ENCODE peak calls at places on chromosomes 6 and 20, in eight cellular contexts. Z is body of pancreas; A is PC-3; V is breast epithelium; C is A549; F is colonic mucosa; P is CD8-positive, alpha-beta T cell; I is heart right ventricle. U is an unnamed sample. For H3K9me3 and H3K4me1, the result is how much of the 10 kb centered on the place peaks cover.

GRCh38 chr6:149566372-149567193 is at the start of gene GINM1:
- DNase-seq in I (peak), Z (peak), C (peak), A (peak), F (peak), P (peak), V (peak), U (peak)

GRCh38 chr6:51289041-51289440 is 470.4 kb downstream of the TFAP2B start:
- DNase-seq in A (peak), I (no peak), F (no peak), Z (no peak), V (no peak), P (no peak), C (no peak), U (no peak)

GRCh38 chr20:44651507-44652373 is at the start of gene ADA:
- DNase-seq in P (peak), Z (peak), V (no peak), A (peak), C (peak), I (peak), F (peak), U (peak)

GRCh38 chr6:5778317-5778857 is 228.3 kb downstream of the NRN1 start:
- DNase-seq in P (no peak), I (no peak), V (no peak), F (no peak), A (no peak), Z (no peak), C (no peak), U (no peak)

GRCh38 chr6:20698675-20699074 is 164.4 kb downstream of the CDKAL1 start:
- DNase-seq in F (no peak), P (no peak), I (no peak), V (no peak), Z (no peak), C (no peak), A (no peak), U (no peak)

GRCh38 chr20:4713401-4713800 is 8.3 kb upstream of the PRND start:
- DNase-seq in A (peak), Z (no peak), F (no peak), P (no peak), I (no peak), C (no peak), V (no peak), U (no peak)

GRCh38 chr6:5766260-5766659 is 240.5 kb downstream of the NRN1 start:
- DNase-seq in Z (no peak), V (no peak), A (no peak), I (no peak), F (no peak), P (no peak), C (no peak), U (no peak)

GRCh38 chr6:107128175-107128574 is 12.9 kb upstream of the BEND3 start:
- DNase-seq in I (no peak), F (no peak), C (no peak), V (no peak), A (no peak), Z (no peak), P (no peak), U (no peak)

GRCh38 chr6:6815732-6816131 is 227.2 kb downstream of the LY86 start:
- DNase-seq in V (no peak), I (no peak), F (no peak), Z (no peak), P (no peak), C (no peak), A (no peak), U (no peak)

GRCh38 chr6:113406051-113406695 is 451.0 kb upstream of the MARCKS start:
- DNase-seq in A (no peak), I (no peak), F (no peak), C (no peak), V (no peak), P (no peak), Z (no peak), U (no peak)

GRCh38 chr6:45965787-45966186 is 49.9 kb downstream of the CLIC5 start:
- DNase-seq in I (no peak), V (no peak), Z (no peak), C (no peak), F (no peak), P (no peak), A (peak), U (no peak)

GRCh38 chr6:19736066-19736465 is 101.1 kb upstream of the ID4 start:
- DNase-seq in I (no peak), C (no peak), F (no peak), P (no peak), A (no peak), Z (no peak), V (no peak), U (no peak)

GRCh38 chr6:149317656-149318571 is at the start of gene TAB2:
- DNase-seq in F (peak), P (peak), A (no peak), C (no peak), I (peak), V (peak), Z (peak), U (peak)

GRCh38 chr20:4138056-4138455 is 122.7 kb upstream of the RNF24 start:
- DNase-seq in C (no peak), V (no peak), Z (peak), I (no peak), A (peak), F (no peak), P (no peak), U (no peak)

GRCh38 chr20:62088258-62089127 is 22.8 kb upstream of the TAF4 start:
- DNase-seq in Z (no peak), I (no peak), C (peak), F (no peak), A (peak), V (no peak), P (no peak), U (peak)

GRCh38 chr20:24007758-24008157 is 19.2 kb upstream of the GGTLC1 start:
- DNase-seq in P (no peak), A (no peak), V (no peak), Z (no peak), F (no peak), C (no peak), I (no peak), U (no peak)

GRCh38 chr6:118748311-118749062 is 97.1 kb upstream of the CEP85L start:
- DNase-seq in V (no peak), C (no peak), F (no peak), I (peak), Z (peak), P (no peak), A (peak), U (no peak)

GRCh38 chr20:63378115-63378429 is 16.9 kb upstream of the CHRNA4 start:
- DNase-seq in P (no peak), I (no peak), A (no peak), V (no peak), C (no peak), F (no peak), Z (no peak), U (no peak)

GRCh38 chr6:156634971-156635371 is 142.2 kb upstream of the ARID1B start:
- DNase-seq in V (no peak), F (no peak), Z (peak), A (no peak), P (no peak), C (no peak), I (no peak), U (no peak)

GRCh38 chr6:159098636-159099106 is 53.9 kb upstream of the TAGAP start:
- DNase-seq in C (no peak), P (peak), F (peak), I (no peak), Z (no peak), V (peak), A (no peak), U (no peak)

GRCh38 chr6:54053893-54054391 is 57.3 kb upstream of the MLIP start:
- DNase-seq in I (peak), Z (no peak), V (no peak), C (no peak), A (peak), F (peak), P (no peak), U (peak)

GRCh38 chr6:12363651-12364381 is 73.7 kb downstream of the EDN1 start:
- DNase-seq in Z (peak), I (no peak), C (peak), A (no peak), P (no peak), F (peak), V (no peak), U (peak)

GRCh38 chr6:157528931-157529653 is 148.1 kb downstream of the ZDHHC14 start:
- DNase-seq in A (peak), F (no peak), Z (no peak), P (no peak), V (no peak), I (no peak), C (no peak), U (no peak)

GRCh38 chr6:149450679-149451360 is 34.0 kb downstream of the ZC3H12D start:
- DNase-seq in P (no peak), A (no peak), Z (peak), V (peak), C (no peak), F (peak), I (peak), U (peak)

GRCh38 chr6:37985355-37985754 is 165.8 kb downstream of the ZFAND3 start:
- DNase-seq in P (no peak), A (no peak), C (no peak), F (no peak), I (no peak), Z (no peak), V (no peak), U (no peak)

GRCh38 chr6:118187568-118188164 is 280.6 kb downstream of the SLC35F1 start:
- DNase-seq in C (no peak), I (no peak), Z (no peak), P (no peak), F (no peak), V (no peak), A (no peak), U (no peak)

DNA sequence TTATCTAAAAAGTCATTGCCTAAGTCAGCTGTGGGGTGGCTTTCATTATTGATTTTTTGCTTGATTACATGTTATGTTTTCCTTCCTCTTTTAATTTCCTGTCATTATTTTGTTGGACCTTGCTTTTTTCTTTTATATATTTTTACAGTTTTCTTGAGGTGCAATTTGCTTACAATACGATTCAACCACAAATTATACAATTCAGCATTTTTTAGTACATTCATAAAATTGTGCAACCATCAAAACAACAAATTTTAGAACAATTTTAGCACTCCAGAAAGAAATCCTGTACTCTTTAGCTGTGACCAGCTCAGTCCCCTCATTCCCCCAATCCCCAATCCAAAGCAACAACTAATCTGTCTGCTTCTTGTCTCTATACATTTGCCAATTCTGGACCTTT is 608.9 kb downstream of the C6orf118 start:
- DNase-seq in A (no peak), P (no peak), F (no peak), I (no peak), Z (no peak), V (no peak), C (no peak), U (no peak)
- H3K9me3 ChIP-seq in A (under half), P (under half), F (under half), I (under half), Z (under half), V (under half), C (under half), U (under half)

DNA sequence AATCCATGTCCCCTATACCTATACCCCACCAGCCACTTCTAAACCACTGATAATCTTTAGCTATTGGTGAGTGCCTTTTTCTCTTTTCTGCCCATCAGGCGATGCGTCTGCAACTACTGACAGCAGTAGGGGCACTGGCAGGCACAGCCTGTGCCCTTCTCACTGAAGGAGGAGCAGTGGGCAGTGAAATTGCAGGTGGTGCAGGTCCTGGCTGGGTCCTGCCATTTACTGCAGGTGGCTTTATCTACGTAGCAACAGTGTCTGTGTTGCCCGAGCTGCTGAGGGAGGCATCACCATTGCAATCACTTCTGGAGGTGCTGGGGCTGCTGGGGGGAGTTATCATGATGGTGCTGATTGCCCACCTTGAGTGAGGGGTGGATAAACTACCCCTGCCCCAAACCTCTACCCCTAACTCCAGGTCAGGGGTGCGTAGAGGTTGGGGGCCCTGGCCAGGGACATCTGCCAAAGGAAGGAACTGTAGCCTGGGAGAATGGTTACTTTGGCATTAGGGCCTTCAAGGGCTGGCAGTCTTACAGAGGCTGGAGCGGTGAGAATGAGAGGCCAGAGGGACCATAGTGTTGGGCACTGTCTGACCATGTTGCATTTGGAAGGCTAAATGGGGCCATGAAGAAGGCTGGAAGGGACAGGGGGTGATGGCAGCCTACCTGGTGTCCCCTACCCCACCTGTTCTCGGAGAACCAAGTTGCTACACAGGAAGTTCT is 851 bp upstream of the HSD17B8 start:
- DNase-seq in Z (no peak), V (no peak), C (no peak), A (no peak), I (no peak), P (no peak), F (no peak), U (no peak)
- H3K4me1 ChIP-seq in Z (half or more), V (under half), C (under half), A (under half), I (half or more), P (half or more), F (under half), U (half or more)

DNA sequence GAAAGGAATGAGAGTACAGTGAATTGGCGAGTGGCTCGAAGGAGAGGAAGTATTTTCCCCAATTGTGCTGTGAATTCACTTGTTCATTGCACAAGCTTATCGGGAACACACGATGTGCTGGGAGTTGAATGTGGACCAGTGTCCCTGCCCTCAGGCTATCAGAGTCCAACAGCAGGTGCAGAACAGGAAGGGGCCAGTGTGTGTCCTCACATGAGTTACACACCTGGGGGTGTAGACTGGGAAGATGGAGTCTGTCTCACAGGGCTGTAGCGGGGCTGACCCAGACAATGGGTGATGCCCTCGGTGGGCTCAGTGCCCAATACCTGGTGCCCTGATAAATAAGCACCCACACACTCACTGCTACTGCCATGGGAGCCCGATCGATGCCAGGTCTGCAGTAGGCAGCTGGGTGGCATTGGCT is 14.4 kb downstream of the DUSP22 start:
- DNase-seq in Z (no peak), A (no peak), P (no peak), C (no peak), V (no peak), F (no peak), I (no peak), U (no peak)
- H3K9me3 ChIP-seq in Z (under half), A (under half), P (under half), C (under half), V (under half), F (under half), I (under half), U (under half)

DNA sequence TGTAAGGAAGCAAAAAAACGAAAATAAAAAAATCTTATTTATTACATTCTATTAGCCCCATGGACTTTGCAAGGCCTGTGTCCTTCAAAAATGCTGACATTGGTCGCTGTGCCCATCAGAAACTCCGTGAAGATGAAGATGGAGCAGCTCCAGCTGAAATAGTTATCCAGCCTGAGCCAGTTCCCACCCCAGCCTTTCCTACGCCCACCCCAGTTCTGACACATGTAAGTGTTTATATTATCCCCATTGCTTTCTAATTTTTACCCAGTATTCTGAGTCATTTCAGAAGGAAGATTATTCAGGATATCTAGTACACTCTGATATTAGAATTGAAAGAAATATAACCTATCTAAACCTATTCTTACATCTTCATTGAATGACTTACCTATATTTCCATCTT is 217.7 kb downstream of the ARHGAP18 start:
- DNase-seq in F (no peak), I (no peak), Z (no peak), V (no peak), P (no peak), A (no peak), C (no peak), U (no peak)
- H3K4me1 ChIP-seq in F (under half), I (under half), Z (under half), V (under half), P (under half), A (half or more), C (under half), U (under half)

DNA sequence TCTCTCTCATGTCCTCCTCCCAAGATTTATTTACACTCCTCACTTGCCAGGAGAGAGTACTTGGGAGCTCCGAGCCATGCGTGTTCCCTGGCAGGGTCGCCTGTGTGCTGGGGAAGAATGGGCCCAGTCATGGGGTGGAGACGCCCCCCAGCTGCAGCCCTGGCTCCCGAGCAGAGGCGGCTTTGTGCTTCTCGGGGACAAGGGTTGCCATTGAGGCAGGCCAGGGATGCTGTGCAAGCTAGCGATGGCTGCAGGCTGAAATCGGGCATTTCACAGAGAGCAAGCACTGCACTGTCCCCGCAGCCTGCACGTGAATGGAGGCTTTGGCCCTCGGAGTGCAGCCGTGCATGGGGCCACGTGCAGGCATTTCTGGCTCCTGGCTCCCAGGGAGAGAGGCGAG is 23.8 kb downstream of the PHACTR3 start:
- DNase-seq in F (no peak), P (no peak), V (no peak), Z (no peak), C (no peak), A (no peak), I (no peak), U (no peak)
- H3K9me3 ChIP-seq in F (under half), P (under half), V (under half), Z (under half), C (under half), A (under half), I (under half), U (under half)

DNA sequence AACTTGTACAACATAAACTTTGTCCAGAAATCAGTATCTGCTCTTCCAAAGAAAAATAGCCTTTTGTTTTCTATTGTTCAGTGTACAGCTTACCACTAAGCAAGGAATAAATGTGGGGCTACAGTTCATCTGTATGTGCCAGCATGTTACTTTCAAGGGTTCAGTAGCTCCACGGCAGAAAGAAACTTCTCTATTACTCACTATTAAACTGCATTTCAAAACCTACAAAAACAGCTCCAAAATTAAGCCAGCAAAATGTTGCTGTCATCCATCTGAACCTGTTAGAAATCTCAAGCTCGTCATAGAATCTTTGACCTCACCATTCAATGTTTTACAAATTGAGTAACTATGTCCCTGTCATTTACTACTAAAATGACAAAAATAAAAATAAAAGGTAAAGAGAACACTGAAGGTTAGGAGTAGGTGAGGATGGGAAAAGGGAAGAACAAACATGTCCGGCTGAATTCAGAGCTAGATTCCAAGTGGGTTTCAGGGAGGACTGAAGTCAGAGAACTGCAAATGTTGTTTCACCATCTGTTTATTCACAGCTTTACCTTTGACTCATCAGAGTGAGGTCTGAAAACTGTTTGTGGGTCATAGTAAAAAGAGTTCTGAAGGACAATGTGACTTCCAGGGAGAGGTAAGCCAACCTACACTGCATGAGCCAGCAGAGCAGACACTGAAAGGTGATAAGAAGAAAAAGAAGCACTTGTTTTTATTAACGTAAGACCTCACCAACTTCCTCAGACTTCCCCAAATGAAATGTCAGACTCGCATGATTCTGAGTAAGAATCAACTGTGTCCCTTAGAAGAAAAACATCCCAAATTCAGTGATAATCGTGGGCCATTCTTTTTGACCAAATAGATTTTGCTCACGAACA is 62.0 kb downstream of the ATXN1 start:
- DNase-seq in I (no peak), V (no peak), A (peak), P (no peak), F (no peak), C (no peak), Z (no peak), U (no peak)
- H3K4me1 ChIP-seq in I (half or more), V (under half), A (under half), P (under half), F (under half), C (under half), Z (under half), U (under half)

GRCh38 chr20:711526-711925 is 35.9 kb upstream of the SCRT2 start:
- DNase-seq in F (no peak), I (no peak), Z (no peak), A (no peak), C (no peak), V (no peak), P (no peak), U (no peak)
- H3K9me3 ChIP-seq in F (under half), I (under half), Z (under half), A (under half), C (under half), V (under half), P (under half), U (under half)

U was measured in transverse colon.